ENCODE peak calls at places on chromosomes 5 and 9, in nine cellular contexts. One of them, this sample, is unnamed.

GRCh38 chr9:101443358-101443757 is 7.8 kb upstream of the ALDOB start:
- DNase-seq in NCI-H1105: peak
- DNase-seq in stimulated activated CD8-positive, alpha-beta memory T cell treated with anti-CD3 and anti-CD28 coated beads, Interleukin-15, amount 100 ng/mL, for 24 hours: no peak
- DNase-seq in T-helper 1 cell: no peak
- DNase-seq in prostate gland: no peak
- DNase-seq in EL: no peak
- DNase-seq in ACHN: no peak
- DNase-seq in fibroblast of the aortic adventitia: no peak
- DNase-seq in stimulated activated CD4-positive, alpha-beta T cell treated with anti-CD3 and anti-CD28 coated beads, Interleukin-12 subunit alpha, Interleukin-12 subunit beta, amount 100 ng/mL, for 4 hours: no peak
- DNase-seq in this sample: no peak

GRCh38 chr5:143559586-143559985 is 156.1 kb upstream of the NR3C1 start:
- DNase-seq in stimulated activated CD4-positive, alpha-beta T cell treated with anti-CD3 and anti-CD28 coated beads, Interleukin-12 subunit alpha, Interleukin-12 subunit beta, amount 100 ng/mL, for 4 hours: no peak
- DNase-seq in fibroblast of the aortic adventitia: no peak
- DNase-seq in T-helper 1 cell: no peak
- DNase-seq in prostate gland: no peak
- DNase-seq in EL: no peak
- DNase-seq in NCI-H1105: no peak
- DNase-seq in ACHN: no peak
- DNase-seq in stimulated activated CD8-positive, alpha-beta memory T cell treated with anti-CD3 and anti-CD28 coated beads, Interleukin-15, amount 100 ng/mL, for 24 hours: no peak
- DNase-seq in this sample: no peak

GRCh38 chr9:34256104-34256503 is 73.0 kb downstream of the KIF24 start:
- DNase-seq in ACHN: peak
- DNase-seq in fibroblast of the aortic adventitia: no peak
- DNase-seq in stimulated activated CD8-positive, alpha-beta memory T cell treated with anti-CD3 and anti-CD28 coated beads, Interleukin-15, amount 100 ng/mL, for 24 hours: no peak
- DNase-seq in prostate gland: no peak
- DNase-seq in EL: no peak
- DNase-seq in NCI-H1105: no peak
- DNase-seq in stimulated activated CD4-positive, alpha-beta T cell treated with anti-CD3 and anti-CD28 coated beads, Interleukin-12 subunit alpha, Interleukin-12 subunit beta, amount 100 ng/mL, for 4 hours: no peak
- DNase-seq in T-helper 1 cell: no peak
- DNase-seq in this sample: no peak

GRCh38 chr5:34599471-34600117 is 56.5 kb upstream of the RAI14 start:
- DNase-seq in EL: peak
- DNase-seq in T-helper 1 cell: no peak
- DNase-seq in NCI-H1105: no peak
- DNase-seq in fibroblast of the aortic adventitia: peak
- DNase-seq in stimulated activated CD4-positive, alpha-beta T cell treated with anti-CD3 and anti-CD28 coated beads, Interleukin-12 subunit alpha, Interleukin-12 subunit beta, amount 100 ng/mL, for 4 hours: no peak
- DNase-seq in prostate gland: no peak
- DNase-seq in stimulated activated CD8-positive, alpha-beta memory T cell treated with anti-CD3 and anti-CD28 coated beads, Interleukin-15, amount 100 ng/mL, for 24 hours: no peak
- DNase-seq in ACHN: no peak
- DNase-seq in this sample: no peak

GRCh38 chr5:170522211-170523128 is 18.6 kb downstream of the KCNIP1 start:
- DNase-seq in EL: peak
- DNase-seq in T-helper 1 cell: no peak
- DNase-seq in stimulated activated CD8-positive, alpha-beta memory T cell treated with anti-CD3 and anti-CD28 coated beads, Interleukin-15, amount 100 ng/mL, for 24 hours: no peak
- DNase-seq in NCI-H1105: peak
- DNase-seq in fibroblast of the aortic adventitia: peak
- DNase-seq in ACHN: peak
- DNase-seq in stimulated activated CD4-positive, alpha-beta T cell treated with anti-CD3 and anti-CD28 coated beads, Interleukin-12 subunit alpha, Interleukin-12 subunit beta, amount 100 ng/mL, for 4 hours: no peak
- DNase-seq in prostate gland: peak
- DNase-seq in this sample: peak

GRCh38 chr5:87190687-87191086 is 77.0 kb upstream of the RASA1 start:
- DNase-seq in stimulated activated CD4-positive, alpha-beta T cell treated with anti-CD3 and anti-CD28 coated beads, Interleukin-12 subunit alpha, Interleukin-12 subunit beta, amount 100 ng/mL, for 4 hours: no peak
- DNase-seq in ACHN: no peak
- DNase-seq in prostate gland: no peak
- DNase-seq in NCI-H1105: no peak
- DNase-seq in stimulated activated CD8-positive, alpha-beta memory T cell treated with anti-CD3 and anti-CD28 coated beads, Interleukin-15, amount 100 ng/mL, for 24 hours: no peak
- DNase-seq in T-helper 1 cell: no peak
- DNase-seq in EL: no peak
- DNase-seq in fibroblast of the aortic adventitia: no peak
- DNase-seq in this sample: no peak

GRCh38 chr9:131885144-131885609 is 145.3 kb upstream of the RAPGEF1 start:
- DNase-seq in EL: no peak
- DNase-seq in prostate gland: no peak
- DNase-seq in stimulated activated CD4-positive, alpha-beta T cell treated with anti-CD3 and anti-CD28 coated beads, Interleukin-12 subunit alpha, Interleukin-12 subunit beta, amount 100 ng/mL, for 4 hours: no peak
- DNase-seq in fibroblast of the aortic adventitia: no peak
- DNase-seq in stimulated activated CD8-positive, alpha-beta memory T cell treated with anti-CD3 and anti-CD28 coated beads, Interleukin-15, amount 100 ng/mL, for 24 hours: no peak
- DNase-seq in NCI-H1105: no peak
- DNase-seq in ACHN: no peak
- DNase-seq in T-helper 1 cell: no peak
- DNase-seq in this sample: no peak

GRCh38 chr9:127205952-127206351 is 58.6 kb upstream of the GARNL3 start:
- DNase-seq in EL: no peak
- DNase-seq in stimulated activated CD8-positive, alpha-beta memory T cell treated with anti-CD3 and anti-CD28 coated beads, Interleukin-15, amount 100 ng/mL, for 24 hours: no peak
- DNase-seq in NCI-H1105: no peak
- DNase-seq in fibroblast of the aortic adventitia: no peak
- DNase-seq in stimulated activated CD4-positive, alpha-beta T cell treated with anti-CD3 and anti-CD28 coated beads, Interleukin-12 subunit alpha, Interleukin-12 subunit beta, amount 100 ng/mL, for 4 hours: no peak
- DNase-seq in ACHN: no peak
- DNase-seq in T-helper 1 cell: no peak
- DNase-seq in prostate gland: no peak
- DNase-seq in this sample: no peak

GRCh38 chr5:21049900-21050299 is 1061.9 kb upstream of the CDH18 start:
- DNase-seq in fibroblast of the aortic adventitia: no peak
- DNase-seq in prostate gland: no peak
- DNase-seq in stimulated activated CD4-positive, alpha-beta T cell treated with anti-CD3 and anti-CD28 coated beads, Interleukin-12 subunit alpha, Interleukin-12 subunit beta, amount 100 ng/mL, for 4 hours: no peak
- DNase-seq in stimulated activated CD8-positive, alpha-beta memory T cell treated with anti-CD3 and anti-CD28 coated beads, Interleukin-15, amount 100 ng/mL, for 24 hours: no peak
- DNase-seq in ACHN: no peak
- DNase-seq in T-helper 1 cell: no peak
- DNase-seq in EL: no peak
- DNase-seq in NCI-H1105: no peak
- DNase-seq in this sample: no peak

GRCh38 chr9:119601632-119602031 is 232.4 kb upstream of the BRINP1 start:
- DNase-seq in ACHN: no peak
- DNase-seq in prostate gland: no peak
- DNase-seq in stimulated activated CD8-positive, alpha-beta memory T cell treated with anti-CD3 and anti-CD28 coated beads, Interleukin-15, amount 100 ng/mL, for 24 hours: no peak
- DNase-seq in NCI-H1105: no peak
- DNase-seq in T-helper 1 cell: no peak
- DNase-seq in EL: no peak
- DNase-seq in fibroblast of the aortic adventitia: no peak
- DNase-seq in stimulated activated CD4-positive, alpha-beta T cell treated with anti-CD3 and anti-CD28 coated beads, Interleukin-12 subunit alpha, Interleukin-12 subunit beta, amount 100 ng/mL, for 4 hours: no peak
- DNase-seq in this sample: no peak

GRCh38 chr5:116288524-116288923 is 203.7 kb downstream of the COMMD10 start:
- DNase-seq in stimulated activated CD4-positive, alpha-beta T cell treated with anti-CD3 and anti-CD28 coated beads, Interleukin-12 subunit alpha, Interleukin-12 subunit beta, amount 100 ng/mL, for 4 hours: no peak
- DNase-seq in prostate gland: no peak
- DNase-seq in T-helper 1 cell: no peak
- DNase-seq in ACHN: no peak
- DNase-seq in fibroblast of the aortic adventitia: no peak
- DNase-seq in stimulated activated CD8-positive, alpha-beta memory T cell treated with anti-CD3 and anti-CD28 coated beads, Interleukin-15, amount 100 ng/mL, for 24 hours: no peak
- DNase-seq in NCI-H1105: no peak
- DNase-seq in EL: no peak
- DNase-seq in this sample: no peak

GRCh38 chr9:75930766-75931311 is 40.4 kb downstream of the PCSK5 start:
- DNase-seq in EL: no peak
- DNase-seq in stimulated activated CD4-positive, alpha-beta T cell treated with anti-CD3 and anti-CD28 coated beads, Interleukin-12 subunit alpha, Interleukin-12 subunit beta, amount 100 ng/mL, for 4 hours: no peak
- DNase-seq in NCI-H1105: no peak
- DNase-seq in prostate gland: no peak
- DNase-seq in stimulated activated CD8-positive, alpha-beta memory T cell treated with anti-CD3 and anti-CD28 coated beads, Interleukin-15, amount 100 ng/mL, for 24 hours: no peak
- DNase-seq in ACHN: no peak
- DNase-seq in T-helper 1 cell: no peak
- DNase-seq in fibroblast of the aortic adventitia: peak
- DNase-seq in this sample: peak

GRCh38 chr5:981466-981865 is 27.1 kb upstream of the NKD2 start:
- DNase-seq in stimulated activated CD4-positive, alpha-beta T cell treated with anti-CD3 and anti-CD28 coated beads, Interleukin-12 subunit alpha, Interleukin-12 subunit beta, amount 100 ng/mL, for 4 hours: no peak
- DNase-seq in stimulated activated CD8-positive, alpha-beta memory T cell treated with anti-CD3 and anti-CD28 coated beads, Interleukin-15, amount 100 ng/mL, for 24 hours: no peak
- DNase-seq in prostate gland: no peak
- DNase-seq in T-helper 1 cell: no peak
- DNase-seq in NCI-H1105: no peak
- DNase-seq in EL: no peak
- DNase-seq in fibroblast of the aortic adventitia: no peak
- DNase-seq in ACHN: no peak
- DNase-seq in this sample: no peak

GRCh38 chr5:168699002-168699401 is 119.8 kb upstream of the PANK3 start:
- DNase-seq in ACHN: no peak
- DNase-seq in EL: no peak
- DNase-seq in prostate gland: no peak
- DNase-seq in fibroblast of the aortic adventitia: peak
- DNase-seq in stimulated activated CD4-positive, alpha-beta T cell treated with anti-CD3 and anti-CD28 coated beads, Interleukin-12 subunit alpha, Interleukin-12 subunit beta, amount 100 ng/mL, for 4 hours: no peak
- DNase-seq in NCI-H1105: no peak
- DNase-seq in stimulated activated CD8-positive, alpha-beta memory T cell treated with anti-CD3 and anti-CD28 coated beads, Interleukin-15, amount 100 ng/mL, for 24 hours: no peak
- DNase-seq in T-helper 1 cell: no peak
- DNase-seq in this sample: no peak

GRCh38 chr5:98755406-98755805 is 18.1 kb upstream of the RGMB start:
- DNase-seq in prostate gland: no peak
- DNase-seq in NCI-H1105: no peak
- DNase-seq in T-helper 1 cell: no peak
- DNase-seq in ACHN: no peak
- DNase-seq in EL: peak
- DNase-seq in fibroblast of the aortic adventitia: peak
- DNase-seq in stimulated activated CD4-positive, alpha-beta T cell treated with anti-CD3 and anti-CD28 coated beads, Interleukin-12 subunit alpha, Interleukin-12 subunit beta, amount 100 ng/mL, for 4 hours: no peak
- DNase-seq in stimulated activated CD8-positive, alpha-beta memory T cell treated with anti-CD3 and anti-CD28 coated beads, Interleukin-15, amount 100 ng/mL, for 24 hours: no peak
- DNase-seq in this sample: peak

GRCh38 chr9:111107141-111107540 is 68.9 kb upstream of the LPAR1 start:
- DNase-seq in EL: no peak
- DNase-seq in T-helper 1 cell: no peak
- DNase-seq in NCI-H1105: no peak
- DNase-seq in prostate gland: no peak
- DNase-seq in stimulated activated CD4-positive, alpha-beta T cell treated with anti-CD3 and anti-CD28 coated beads, Interleukin-12 subunit alpha, Interleukin-12 subunit beta, amount 100 ng/mL, for 4 hours: no peak
- DNase-seq in stimulated activated CD8-positive, alpha-beta memory T cell treated with anti-CD3 and anti-CD28 coated beads, Interleukin-15, amount 100 ng/mL, for 24 hours: no peak
- DNase-seq in ACHN: no peak
- DNase-seq in fibroblast of the aortic adventitia: no peak
- DNase-seq in this sample: no peak

This sample was measured in adipocyte.